ENCODE peak calls at places on chromosomes 6 and 20, in nine cellular contexts. H is fibroblast of pulmonary artery; B is BE2C; Y is AG09319; L is fibroblast of lung; Z is activated CD8-positive, alpha-beta T cell treated with anti-CD3 and anti-CD28 coated beads for 36 hours; M is left lung; G is RWPE1; O is endothelial cell of umbilical vein. X is an unnamed sample.

GRCh38 chr6:109194770-109195169 is 99.5 kb downstream of the CEP57L1 start:
- DNase-seq in H (no peak), B (no peak), Y (no peak), L (no peak), Z (no peak), M (no peak), G (no peak), O (no peak), X (no peak)

GRCh38 chr20:46400828-46401477 is 5.5 kb downstream of the ELMO2 start:
- DNase-seq in H (peak; percentile 45), B (no peak), Y (peak; percentile 58), L (peak; percentile 48), Z (peak; percentile 49), M (no peak), G (no peak), O (peak; percentile 32), X (peak; percentile 80)

GRCh38 chr20:44642203-44643153 is 9.0 kb downstream of the ADA start:
- DNase-seq in H (peak; percentile 97), B (peak; percentile 65), Y (peak; percentile 24), L (peak; percentile 91), Z (peak; percentile 52), M (peak; percentile 75), G (peak; percentile 84), O (peak; percentile 89), X (peak; percentile 76)

GRCh38 chr20:25072226-25072811 is 9.6 kb downstream of the VSX1 start:
- DNase-seq in H (peak; percentile 38), B (no peak), Y (no peak), L (peak; percentile 9), Z (no peak), M (no peak), G (no peak), O (no peak), X (peak; percentile 10)

GRCh38 chr20:33299111-33299603 is 16.1 kb downstream of the BPIFB1 start:
- DNase-seq in H (peak; percentile 52), B (peak; percentile 81), Y (peak; percentile 3), L (peak; percentile 15), Z (peak; percentile 81), M (peak; percentile 51), G (peak; percentile 90), O (peak; percentile 54), X (peak; percentile 77)

GRCh38 chr6:142693446-142693845 is 251.5 kb downstream of the HIVEP2 start:
- DNase-seq in H (peak; percentile 61), B (no peak), Y (peak; percentile 56), L (peak; percentile 78), Z (no peak), M (no peak), G (no peak), O (peak; percentile 81), X (peak; percentile 73)

GRCh38 chr6:43231053-43231452 is 1.8 kb upstream of the DNPH1 start:
- DNase-seq in H (no peak), B (no peak), Y (no peak), L (no peak), Z (no peak), M (no peak), G (no peak), O (no peak), X (no peak)

GRCh38 chr20:34808583-34808982 is 16.9 kb downstream of the NCOA6 start:
- DNase-seq in H (no peak), B (no peak), Y (no peak), L (no peak), Z (no peak), M (no peak), G (no peak), O (no peak), X (no peak)

GRCh38 chr6:36033935-36034334 is 6.3 kb downstream of the MAPK14 start:
- DNase-seq in H (no peak), B (no peak), Y (no peak), L (peak; percentile 52), Z (peak; percentile 84), M (no peak), G (no peak), O (no peak), X (peak; percentile 24)

GRCh38 chr6:149840345-149841075 is 23.6 kb downstream of the LRP11 start:
- DNase-seq in H (peak; percentile 68), B (peak; percentile 73), Y (peak; percentile 81), L (peak; percentile 84), Z (peak; percentile 74), M (peak; percentile 69), G (peak; percentile 92), O (peak; percentile 66), X (peak; percentile 91)

GRCh38 chr6:44593539-44593944 is 206.0 kb downstream of the CDC5L start:
- DNase-seq in H (peak; percentile 78), B (peak; percentile 70), Y (no peak), L (peak; percentile 68), Z (peak; percentile 89), M (no peak), G (peak; percentile 14), O (peak; percentile 54), X (peak; percentile 35)

GRCh38 chr6:30726506-30727413 is 6.6 kb downstream of the TUBB start:
- DNase-seq in H (no peak), B (no peak), Y (no peak), L (no peak), Z (no peak), M (no peak), G (no peak), O (no peak), X (no peak)

GRCh38 chr20:41424546-41424945 is 57.9 kb upstream of the EMILIN3 start:
- DNase-seq in H (no peak), B (no peak), Y (no peak), L (peak; percentile 28), Z (no peak), M (no peak), G (no peak), O (no peak), X (peak; percentile 52)

GRCh38 chr6:43979525-43979924 is 147.7 kb downstream of the MRPL14 start:
- DNase-seq in H (no peak), B (no peak), Y (no peak), L (no peak), Z (no peak), M (no peak), G (no peak), O (no peak), X (no peak)

DNA sequence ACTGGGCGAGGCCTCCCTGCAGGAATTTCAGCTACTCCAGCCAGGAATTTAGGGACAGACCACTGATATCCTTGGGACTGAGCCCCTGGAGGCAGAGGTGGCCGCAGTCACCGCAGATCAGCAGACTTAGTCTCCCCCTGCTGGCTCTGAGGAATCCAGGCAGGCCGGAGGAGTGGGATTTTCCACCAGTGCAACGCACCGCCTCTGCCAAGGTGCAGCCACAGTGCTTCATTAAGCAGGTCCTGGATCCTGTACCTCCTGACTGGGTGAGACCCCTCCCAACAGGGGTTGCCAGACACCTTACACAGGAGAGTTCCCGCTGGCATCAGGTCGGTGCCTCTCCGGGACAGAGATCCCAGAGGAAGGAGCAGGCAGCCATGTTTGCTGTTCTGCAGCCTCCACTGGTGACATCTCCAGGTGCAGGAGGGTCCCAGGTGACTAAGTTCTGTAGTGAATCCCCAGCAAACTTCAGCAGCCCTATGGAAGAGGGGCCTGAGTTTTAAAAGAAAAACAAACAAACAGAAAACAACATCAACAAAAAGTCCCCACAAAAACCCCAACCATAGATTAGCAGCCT is 515.2 kb downstream of the FRK start:
- DNase-seq in H (no peak), B (peak; percentile 43), Y (no peak), L (no peak), Z (no peak), M (no peak), G (no peak), O (no peak), X (no peak)
- TF ChIP-seq CTCF in H (no peak), B (peak; percentile 53), Y (no peak), L (no peak), Z (no peak), M (no peak), G (no peak), O (no peak), X (peak; percentile 11)

DNA sequence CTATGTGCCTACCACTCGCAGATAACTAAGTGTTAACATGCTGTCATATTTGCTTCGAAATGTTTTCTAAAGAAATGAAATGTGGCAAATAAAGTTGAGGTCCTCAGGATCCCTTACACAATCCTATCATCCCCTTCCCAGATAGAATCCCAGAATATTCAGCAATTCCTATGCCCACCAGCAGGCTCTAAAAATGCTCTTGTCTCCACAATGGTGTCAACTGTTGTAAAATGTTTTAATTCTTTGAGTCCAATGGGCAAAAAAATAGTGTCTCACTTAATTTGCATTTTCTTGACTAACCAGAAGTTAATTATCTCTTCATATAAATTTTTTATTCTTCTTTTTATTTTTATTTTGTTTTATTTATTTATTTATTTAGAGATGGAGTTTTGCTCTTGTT is 103.9 kb upstream of the MAP7 start:
- DNase-seq in H (no peak), B (no peak), Y (no peak), L (no peak), Z (no peak), M (no peak), G (no peak), O (no peak), X (no peak)
- TF ChIP-seq CTCF in H (peak; percentile 6), B (peak; percentile 21), Y (no peak), L (no peak), Z (no peak), M (no peak), G (no peak), O (no peak), X (no peak)

DNA sequence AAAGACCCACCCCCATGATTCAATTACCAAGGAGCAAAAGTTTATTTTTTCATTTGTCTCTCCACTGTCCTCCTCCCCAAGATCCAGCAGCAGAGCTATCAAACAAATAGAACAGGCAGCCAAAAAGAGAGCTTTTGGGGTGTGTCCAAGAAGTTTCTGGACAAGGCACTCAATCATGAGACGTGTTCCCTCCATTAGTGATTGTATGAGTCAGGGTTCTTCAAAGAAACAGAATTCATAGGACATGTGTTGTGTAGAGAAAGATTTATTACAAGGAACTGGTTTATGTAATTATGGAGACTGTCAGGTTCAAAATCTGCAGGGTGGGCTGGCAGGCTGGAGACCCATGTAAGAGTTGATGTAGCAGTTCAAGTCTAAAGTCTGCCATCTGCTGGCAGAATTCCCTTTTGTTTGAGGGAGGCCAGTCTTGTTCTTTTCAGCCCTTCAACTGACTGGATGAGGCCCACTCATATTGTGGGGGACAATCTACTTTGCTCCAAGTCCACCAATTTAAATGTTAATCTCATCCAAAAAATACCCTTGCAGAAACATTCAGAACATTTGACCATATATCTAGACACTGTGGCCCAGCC is 248.1 kb upstream of the OPRM1 start:
- DNase-seq in H (peak; percentile 54), B (peak; percentile 50), Y (no peak), L (peak; percentile 63), Z (peak; percentile 8), M (no peak), G (no peak), O (no peak), X (no peak)
- TF ChIP-seq CTCF in H (peak; percentile 36), B (peak; percentile 60), Y (no peak), L (no peak), Z (no peak), M (no peak), G (no peak), O (no peak), X (no peak)

DNA sequence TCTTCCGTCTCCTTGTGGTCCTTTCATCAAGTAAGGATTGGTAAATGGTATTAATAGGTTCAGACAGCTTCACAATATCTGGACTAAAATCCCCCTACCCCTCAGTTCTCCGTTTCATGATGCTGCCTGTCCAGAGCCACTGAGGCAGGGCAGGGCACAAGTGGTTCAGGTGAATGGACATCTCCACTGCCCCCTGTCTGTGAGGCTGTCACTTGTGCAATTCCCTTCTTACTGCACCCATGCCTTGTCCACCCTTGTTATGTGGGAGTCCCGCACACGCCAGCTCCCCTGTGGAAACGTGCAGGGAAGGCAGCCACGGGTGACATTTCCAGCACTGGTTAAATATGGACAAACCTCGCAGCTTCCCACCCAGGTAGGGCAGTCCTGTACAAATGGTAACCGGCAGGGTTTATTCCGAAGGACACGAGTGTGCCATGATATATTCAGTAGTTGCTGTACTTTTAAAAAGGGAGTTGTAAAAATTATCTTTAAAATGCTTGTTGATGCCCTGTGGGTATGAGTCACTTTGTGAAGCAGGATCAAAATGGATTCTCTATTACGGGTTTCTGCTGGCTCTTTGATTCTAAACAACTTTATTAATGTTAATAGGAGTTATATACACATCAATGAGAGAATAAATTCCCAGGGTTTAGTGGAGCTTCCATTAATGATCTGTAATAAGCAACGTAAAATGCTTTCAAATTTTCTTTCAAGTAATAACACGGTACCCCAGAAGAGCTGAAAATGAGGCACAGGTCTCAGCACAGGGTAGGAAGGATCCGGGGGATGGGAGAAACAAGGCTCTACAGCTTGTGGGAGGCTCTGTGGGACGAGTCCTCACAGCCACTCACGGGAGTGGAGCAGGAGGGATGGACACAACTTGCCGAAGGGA is 73.4 kb downstream of the FYN start:
- DNase-seq in H (no peak), B (no peak), Y (no peak), L (peak; percentile 33), Z (no peak), M (no peak), G (no peak), O (no peak), X (no peak)
- TF ChIP-seq CTCF in H (peak; percentile 11), B (peak; percentile 42), Y (peak; percentile 11), L (no peak), Z (no peak), M (no peak), G (no peak), O (no peak), X (no peak)